ENCODE peak calls at places on chromosomes 12 and 14, in nine cellular contexts. One of them, this sample, is unnamed. For H3K27me3, the result is how much of the 10 kb centered on the place peaks cover.

GRCh38 chr14:90397401-90398314 is 829 bp downstream of the CALM1 start:
- DNase-seq in body of pancreas: peak
- DNase-seq in MM.1S: peak
- DNase-seq in brain microvascular endothelial cell: peak
- DNase-seq in sigmoid colon: peak
- DNase-seq in PC-9: no peak
- DNase-seq in lower lobe of right lung: peak
- DNase-seq in heart left ventricle: peak
- DNase-seq in heart right ventricle: peak
- DNase-seq in this sample: no peak

GRCh38 chr12:108457006-108457733 is 57.9 kb upstream of the FICD start:
- DNase-seq in heart left ventricle: peak
- DNase-seq in heart right ventricle: no peak
- DNase-seq in PC-9: no peak
- DNase-seq in lower lobe of right lung: no peak
- DNase-seq in sigmoid colon: no peak
- DNase-seq in brain microvascular endothelial cell: peak
- DNase-seq in body of pancreas: no peak
- DNase-seq in MM.1S: peak
- DNase-seq in this sample: no peak

GRCh38 chr12:112121780-112122565 is 3.4 kb upstream of the TRAFD1 start:
- DNase-seq in lower lobe of right lung: peak
- DNase-seq in brain microvascular endothelial cell: peak
- DNase-seq in PC-9: peak
- DNase-seq in heart left ventricle: peak
- DNase-seq in body of pancreas: peak
- DNase-seq in sigmoid colon: peak
- DNase-seq in MM.1S: no peak
- DNase-seq in heart right ventricle: peak
- DNase-seq in this sample: no peak

GRCh38 chr14:105142651-105143450 is 25.7 kb downstream of the JAG2 start:
- DNase-seq in lower lobe of right lung: no peak
- DNase-seq in PC-9: no peak
- DNase-seq in heart right ventricle: no peak
- DNase-seq in brain microvascular endothelial cell: no peak
- DNase-seq in sigmoid colon: peak
- DNase-seq in MM.1S: no peak
- DNase-seq in body of pancreas: no peak
- DNase-seq in heart left ventricle: no peak
- DNase-seq in this sample: no peak

GRCh38 chr14:78933948-78934524 is 763.9 kb downstream of the NRXN3 start:
- DNase-seq in heart right ventricle: no peak
- DNase-seq in sigmoid colon: no peak
- DNase-seq in MM.1S: no peak
- DNase-seq in heart left ventricle: no peak
- DNase-seq in body of pancreas: no peak
- DNase-seq in lower lobe of right lung: no peak
- DNase-seq in PC-9: no peak
- DNase-seq in brain microvascular endothelial cell: no peak
- DNase-seq in this sample: no peak

GRCh38 chr14:49212721-49213120 is 373.5 kb downstream of the RPS29 start:
- DNase-seq in heart right ventricle: no peak
- DNase-seq in heart left ventricle: no peak
- DNase-seq in body of pancreas: no peak
- DNase-seq in MM.1S: no peak
- DNase-seq in lower lobe of right lung: no peak
- DNase-seq in brain microvascular endothelial cell: no peak
- DNase-seq in PC-9: no peak
- DNase-seq in sigmoid colon: no peak
- DNase-seq in this sample: no peak

GRCh38 chr14:97185186-97185585 is 388.0 kb downstream of the VRK1 start:
- DNase-seq in MM.1S: no peak
- DNase-seq in heart right ventricle: no peak
- DNase-seq in brain microvascular endothelial cell: no peak
- DNase-seq in lower lobe of right lung: no peak
- DNase-seq in heart left ventricle: no peak
- DNase-seq in sigmoid colon: no peak
- DNase-seq in PC-9: no peak
- DNase-seq in body of pancreas: no peak
- DNase-seq in this sample: no peak

GRCh38 chr12:109433618-109434017 is 43.5 kb downstream of the KCTD10 start:
- DNase-seq in heart left ventricle: peak
- DNase-seq in heart right ventricle: peak
- DNase-seq in sigmoid colon: no peak
- DNase-seq in body of pancreas: no peak
- DNase-seq in PC-9: no peak
- DNase-seq in brain microvascular endothelial cell: no peak
- DNase-seq in lower lobe of right lung: no peak
- DNase-seq in MM.1S: no peak
- DNase-seq in this sample: no peak

GRCh38 chr12:126248871-126249403 is 1183.7 kb downstream of the AACS start:
- DNase-seq in brain microvascular endothelial cell: no peak
- DNase-seq in heart left ventricle: no peak
- DNase-seq in heart right ventricle: no peak
- DNase-seq in PC-9: no peak
- DNase-seq in lower lobe of right lung: no peak
- DNase-seq in MM.1S: no peak
- DNase-seq in body of pancreas: no peak
- DNase-seq in sigmoid colon: no peak
- DNase-seq in this sample: no peak

GRCh38 chr12:69059465-69060457 is 126.8 kb upstream of the CPM start:
- DNase-seq in heart left ventricle: no peak
- DNase-seq in sigmoid colon: no peak
- DNase-seq in lower lobe of right lung: no peak
- DNase-seq in brain microvascular endothelial cell: peak
- DNase-seq in PC-9: peak
- DNase-seq in body of pancreas: no peak
- DNase-seq in MM.1S: no peak
- DNase-seq in heart right ventricle: no peak
- DNase-seq in this sample: peak

GRCh38 chr12:43896496-43896895 is 60.6 kb downstream of the TMEM117 start:
- DNase-seq in PC-9: no peak
- DNase-seq in lower lobe of right lung: no peak
- DNase-seq in MM.1S: no peak
- DNase-seq in brain microvascular endothelial cell: no peak
- DNase-seq in body of pancreas: no peak
- DNase-seq in heart right ventricle: no peak
- DNase-seq in sigmoid colon: no peak
- DNase-seq in heart left ventricle: no peak
- DNase-seq in this sample: no peak

GRCh38 chr12:121400332-121401139 is 618 bp downstream of the RNF34 start:
- DNase-seq in body of pancreas: no peak
- DNase-seq in brain microvascular endothelial cell: peak
- DNase-seq in sigmoid colon: peak
- DNase-seq in lower lobe of right lung: peak
- DNase-seq in heart left ventricle: no peak
- DNase-seq in PC-9: peak
- DNase-seq in heart right ventricle: peak
- DNase-seq in MM.1S: peak
- DNase-seq in this sample: no peak

GRCh38 chr14:97056086-97056485 is 258.9 kb downstream of the VRK1 start:
- DNase-seq in sigmoid colon: no peak
- DNase-seq in lower lobe of right lung: no peak
- DNase-seq in PC-9: no peak
- DNase-seq in heart left ventricle: no peak
- DNase-seq in brain microvascular endothelial cell: no peak
- DNase-seq in heart right ventricle: no peak
- DNase-seq in MM.1S: no peak
- DNase-seq in body of pancreas: no peak
- DNase-seq in this sample: no peak

GRCh38 chr12:64931981-64932380 is 107.5 kb downstream of the TBC1D30 start:
- DNase-seq in sigmoid colon: no peak
- DNase-seq in heart left ventricle: no peak
- DNase-seq in MM.1S: no peak
- DNase-seq in brain microvascular endothelial cell: no peak
- DNase-seq in lower lobe of right lung: no peak
- DNase-seq in heart right ventricle: no peak
- DNase-seq in body of pancreas: no peak
- DNase-seq in PC-9: no peak
- DNase-seq in this sample: no peak

GRCh38 chr14:77186911-77187648 is 5.5 kb downstream of the TMEM63C start:
- DNase-seq in heart left ventricle: no peak
- DNase-seq in brain microvascular endothelial cell: no peak
- DNase-seq in PC-9: peak
- DNase-seq in sigmoid colon: peak
- DNase-seq in heart right ventricle: no peak
- DNase-seq in lower lobe of right lung: no peak
- DNase-seq in body of pancreas: peak
- DNase-seq in MM.1S: no peak
- DNase-seq in this sample: peak

GRCh38 chr12:127260959-127261358 is 1006.0 kb upstream of the TMEM132C start:
- DNase-seq in heart right ventricle: no peak
- DNase-seq in lower lobe of right lung: no peak
- DNase-seq in MM.1S: no peak
- DNase-seq in brain microvascular endothelial cell: no peak
- DNase-seq in PC-9: no peak
- DNase-seq in sigmoid colon: no peak
- DNase-seq in body of pancreas: no peak
- DNase-seq in heart left ventricle: no peak
- DNase-seq in this sample: no peak

GRCh38 chr12:105738036-105738435 is 400.7 kb downstream of the NUAK1 start:
- DNase-seq in heart left ventricle: peak
- DNase-seq in lower lobe of right lung: no peak
- DNase-seq in heart right ventricle: peak
- DNase-seq in PC-9: no peak
- DNase-seq in body of pancreas: no peak
- DNase-seq in brain microvascular endothelial cell: peak
- DNase-seq in MM.1S: no peak
- DNase-seq in sigmoid colon: no peak
- DNase-seq in this sample: no peak

GRCh38 chr12:95261109-95261508 is 43.5 kb downstream of the VEZT start:
- DNase-seq in brain microvascular endothelial cell: no peak
- DNase-seq in heart right ventricle: no peak
- DNase-seq in MM.1S: no peak
- DNase-seq in lower lobe of right lung: no peak
- DNase-seq in PC-9: no peak
- DNase-seq in sigmoid colon: no peak
- DNase-seq in heart left ventricle: no peak
- DNase-seq in body of pancreas: no peak
- DNase-seq in this sample: no peak
- H3K4me3 ChIP-seq in brain microvascular endothelial cell: no peak
- H3K4me3 ChIP-seq in heart right ventricle: no peak
- H3K4me3 ChIP-seq in MM.1S: no peak
- H3K4me3 ChIP-seq in lower lobe of right lung: no peak
- H3K4me3 ChIP-seq in PC-9: no peak
- H3K4me3 ChIP-seq in sigmoid colon: no peak
- H3K4me3 ChIP-seq in heart left ventricle: no peak
- H3K4me3 ChIP-seq in body of pancreas: no peak
- H3K4me3 ChIP-seq in this sample: no peak

DNA sequence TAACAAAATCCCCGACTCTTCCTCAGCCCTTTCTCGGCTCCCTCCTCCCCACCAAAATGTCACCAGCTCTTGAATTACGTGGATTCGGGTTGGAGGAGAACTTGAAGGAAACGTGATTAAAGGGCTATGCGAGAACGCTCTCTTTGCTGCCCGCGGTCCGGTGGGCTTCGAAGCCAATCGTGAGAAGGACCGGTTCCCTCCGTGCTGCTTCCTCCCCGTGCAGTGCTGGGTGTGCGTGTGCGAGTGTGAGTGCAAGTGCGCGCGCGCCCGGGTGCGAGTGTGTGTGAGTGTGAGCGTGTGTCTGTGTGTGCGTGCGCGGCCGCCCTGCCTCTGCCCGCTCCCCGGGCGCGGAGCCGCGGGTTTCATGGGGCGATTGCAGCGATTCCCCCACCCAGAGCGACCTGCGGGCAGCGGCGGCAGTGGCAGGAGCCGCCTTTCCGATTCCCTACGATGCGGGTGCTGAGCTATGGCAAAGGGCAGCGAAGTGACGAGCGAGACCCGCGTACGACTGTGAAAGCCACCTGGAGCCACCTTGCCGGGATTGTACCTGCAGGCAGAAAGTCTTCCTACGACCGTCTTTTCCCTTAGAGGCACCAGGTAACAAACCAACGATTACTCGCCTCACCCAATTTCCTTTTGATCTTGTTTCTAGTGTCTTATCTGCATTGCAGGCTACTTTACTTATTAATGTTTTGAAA is 1.4 kb downstream of the LRFN5 start:
- DNase-seq in heart left ventricle: no peak
- DNase-seq in PC-9: no peak
- DNase-seq in heart right ventricle: no peak
- DNase-seq in brain microvascular endothelial cell: no peak
- DNase-seq in body of pancreas: no peak
- DNase-seq in sigmoid colon: peak
- DNase-seq in MM.1S: no peak
- DNase-seq in lower lobe of right lung: no peak
- DNase-seq in this sample: no peak
- H3K27me3 ChIP-seq in heart left ventricle: under half
- H3K27me3 ChIP-seq in PC-9: under half
- H3K27me3 ChIP-seq in heart right ventricle: half or more
- H3K27me3 ChIP-seq in brain microvascular endothelial cell: under half
- H3K27me3 ChIP-seq in body of pancreas: under half
- H3K27me3 ChIP-seq in sigmoid colon: under half
- H3K27me3 ChIP-seq in MM.1S: under half
- H3K27me3 ChIP-seq in lower lobe of right lung: half or more
- H3K27me3 ChIP-seq in this sample: under half

GRCh38 chr14:95218006-95218405 is 60.7 kb upstream of the DICER1 start:
- DNase-seq in lower lobe of right lung: no peak
- DNase-seq in brain microvascular endothelial cell: no peak
- DNase-seq in body of pancreas: no peak
- DNase-seq in heart left ventricle: no peak
- DNase-seq in heart right ventricle: no peak
- DNase-seq in sigmoid colon: peak
- DNase-seq in PC-9: no peak
- DNase-seq in MM.1S: no peak
- DNase-seq in this sample: no peak
- TF ChIP-seq CTCF in lower lobe of right lung: no peak
- TF ChIP-seq CTCF in brain microvascular endothelial cell: no peak
- TF ChIP-seq CTCF in body of pancreas: no peak
- TF ChIP-seq CTCF in heart left ventricle: no peak
- TF ChIP-seq CTCF in heart right ventricle: no peak
- TF ChIP-seq CTCF in sigmoid colon: no peak
- TF ChIP-seq CTCF in PC-9: no peak
- TF ChIP-seq CTCF in MM.1S: no peak
- TF ChIP-seq CTCF in this sample: no peak

GRCh38 chr14:53044486-53044885 is 93.6 kb upstream of the FERMT2 start:
- DNase-seq in heart right ventricle: no peak
- DNase-seq in MM.1S: no peak
- DNase-seq in heart left ventricle: no peak
- DNase-seq in body of pancreas: no peak
- DNase-seq in lower lobe of right lung: no peak
- DNase-seq in brain microvascular endothelial cell: peak
- DNase-seq in sigmoid colon: no peak
- DNase-seq in PC-9: no peak
- DNase-seq in this sample: no peak

GRCh38 chr14:53041067-53041466 is 90.2 kb upstream of the FERMT2 start:
- DNase-seq in lower lobe of right lung: no peak
- DNase-seq in sigmoid colon: no peak
- DNase-seq in heart right ventricle: no peak
- DNase-seq in PC-9: no peak
- DNase-seq in MM.1S: no peak
- DNase-seq in heart left ventricle: no peak
- DNase-seq in brain microvascular endothelial cell: no peak
- DNase-seq in body of pancreas: no peak
- DNase-seq in this sample: no peak

GRCh38 chr14:53038629-53039028 is 87.8 kb upstream of the FERMT2 start:
- DNase-seq in PC-9: no peak
- DNase-seq in brain microvascular endothelial cell: no peak
- DNase-seq in heart left ventricle: no peak
- DNase-seq in sigmoid colon: no peak
- DNase-seq in MM.1S: no peak
- DNase-seq in body of pancreas: no peak
- DNase-seq in heart right ventricle: no peak
- DNase-seq in lower lobe of right lung: no peak
- DNase-seq in this sample: no peak

GRCh38 chr14:53043107-53043704 is 92.4 kb upstream of the FERMT2 start:
- DNase-seq in MM.1S: no peak
- DNase-seq in sigmoid colon: no peak
- DNase-seq in body of pancreas: no peak
- DNase-seq in brain microvascular endothelial cell: no peak
- DNase-seq in heart right ventricle: no peak
- DNase-seq in lower lobe of right lung: no peak
- DNase-seq in heart left ventricle: no peak
- DNase-seq in PC-9: no peak
- DNase-seq in this sample: no peak

GRCh38 chr14:53042480-53042879 is 91.6 kb upstream of the FERMT2 start:
- DNase-seq in lower lobe of right lung: no peak
- DNase-seq in heart left ventricle: peak
- DNase-seq in MM.1S: no peak
- DNase-seq in heart right ventricle: no peak
- DNase-seq in brain microvascular endothelial cell: peak
- DNase-seq in body of pancreas: no peak
- DNase-seq in sigmoid colon: no peak
- DNase-seq in PC-9: no peak
- DNase-seq in this sample: no peak
- H3K4me3 ChIP-seq in lower lobe of right lung: peak
- H3K4me3 ChIP-seq in heart left ventricle: no peak
- H3K4me3 ChIP-seq in MM.1S: no peak
- H3K4me3 ChIP-seq in heart right ventricle: peak
- H3K4me3 ChIP-seq in brain microvascular endothelial cell: no peak
- H3K4me3 ChIP-seq in body of pancreas: no peak
- H3K4me3 ChIP-seq in sigmoid colon: peak
- H3K4me3 ChIP-seq in PC-9: no peak
- H3K4me3 ChIP-seq in this sample: no peak